ENCODE peak calls at places on chromosomes 2 and 18, in nine cellular contexts. One of them, this sample, is unnamed.

GRCh38 chr2:196176142-196176738 is 4.9 kb upstream of the STK17B start:
- DNase-seq in DND-41: peak; percentile 96
- DNase-seq in M059J: no peak
- DNase-seq in Calu3: no peak
- DNase-seq in EL: no peak
- DNase-seq in activated CD8-positive, alpha-beta memory T cell treated with anti-CD3 and anti-CD28 coated beads for 24 hours: peak; percentile 86
- DNase-seq in ecto neural progenitor cell: no peak
- DNase-seq in H7: no peak
- DNase-seq in T follicular helper cell: peak; percentile 84
- DNase-seq in this sample: peak; percentile 98

GRCh38 chr2:113848758-113849460 is 41.0 kb upstream of the ACTR3 start:
- DNase-seq in DND-41: no peak
- DNase-seq in M059J: peak; percentile 63
- DNase-seq in Calu3: no peak
- DNase-seq in EL: peak; percentile 25
- DNase-seq in activated CD8-positive, alpha-beta memory T cell treated with anti-CD3 and anti-CD28 coated beads for 24 hours: no peak
- DNase-seq in ecto neural progenitor cell: no peak
- DNase-seq in H7: no peak
- DNase-seq in T follicular helper cell: no peak
- DNase-seq in this sample: no peak

GRCh38 chr2:203340791-203341487 is 12.7 kb downstream of the ABI2 start:
- DNase-seq in DND-41: no peak
- DNase-seq in M059J: peak; percentile 97
- DNase-seq in Calu3: peak; percentile 32
- DNase-seq in EL: peak; percentile 89
- DNase-seq in activated CD8-positive, alpha-beta memory T cell treated with anti-CD3 and anti-CD28 coated beads for 24 hours: no peak
- DNase-seq in ecto neural progenitor cell: no peak
- DNase-seq in H7: peak; percentile 26
- DNase-seq in T follicular helper cell: no peak
- DNase-seq in this sample: no peak

GRCh38 chr2:29394311-29394710 is 279.1 kb downstream of the CLIP4 start:
- DNase-seq in DND-41: no peak
- DNase-seq in M059J: no peak
- DNase-seq in Calu3: no peak
- DNase-seq in EL: no peak
- DNase-seq in activated CD8-positive, alpha-beta memory T cell treated with anti-CD3 and anti-CD28 coated beads for 24 hours: no peak
- DNase-seq in ecto neural progenitor cell: no peak
- DNase-seq in H7: peak; percentile 21
- DNase-seq in T follicular helper cell: no peak
- DNase-seq in this sample: no peak

GRCh38 chr2:18745431-18746272 is 156.3 kb upstream of the NT5C1B start:
- DNase-seq in DND-41: no peak
- DNase-seq in M059J: no peak
- DNase-seq in Calu3: no peak
- DNase-seq in EL: no peak
- DNase-seq in activated CD8-positive, alpha-beta memory T cell treated with anti-CD3 and anti-CD28 coated beads for 24 hours: no peak
- DNase-seq in ecto neural progenitor cell: no peak
- DNase-seq in H7: no peak
- DNase-seq in T follicular helper cell: no peak
- DNase-seq in this sample: no peak

GRCh38 chr18:77068321-77068841 is 64.2 kb downstream of the MBP start:
- DNase-seq in DND-41: no peak
- DNase-seq in M059J: peak; percentile 65
- DNase-seq in Calu3: no peak
- DNase-seq in EL: peak; percentile 59
- DNase-seq in activated CD8-positive, alpha-beta memory T cell treated with anti-CD3 and anti-CD28 coated beads for 24 hours: no peak
- DNase-seq in ecto neural progenitor cell: no peak
- DNase-seq in H7: no peak
- DNase-seq in T follicular helper cell: peak; percentile 37
- DNase-seq in this sample: no peak

GRCh38 chr2:54353216-54353615 is 97.2 kb upstream of the TSPYL6 start:
- DNase-seq in DND-41: no peak
- DNase-seq in M059J: no peak
- DNase-seq in Calu3: no peak
- DNase-seq in EL: no peak
- DNase-seq in activated CD8-positive, alpha-beta memory T cell treated with anti-CD3 and anti-CD28 coated beads for 24 hours: no peak
- DNase-seq in ecto neural progenitor cell: no peak
- DNase-seq in H7: no peak
- DNase-seq in T follicular helper cell: no peak
- DNase-seq in this sample: no peak

GRCh38 chr2:218021536-218022071 is 18.8 kb upstream of the TNS1 start:
- DNase-seq in DND-41: no peak
- DNase-seq in M059J: no peak
- DNase-seq in Calu3: no peak
- DNase-seq in EL: no peak
- DNase-seq in activated CD8-positive, alpha-beta memory T cell treated with anti-CD3 and anti-CD28 coated beads for 24 hours: no peak
- DNase-seq in ecto neural progenitor cell: no peak
- DNase-seq in H7: peak; percentile 44
- DNase-seq in T follicular helper cell: no peak
- DNase-seq in this sample: no peak

GRCh38 chr2:227503433-227504406 is 31.8 kb downstream of the AGFG1 start:
- DNase-seq in DND-41: no peak
- DNase-seq in M059J: peak; percentile 95
- DNase-seq in Calu3: peak; percentile 69
- DNase-seq in EL: peak; percentile 88
- DNase-seq in activated CD8-positive, alpha-beta memory T cell treated with anti-CD3 and anti-CD28 coated beads for 24 hours: no peak
- DNase-seq in ecto neural progenitor cell: no peak
- DNase-seq in H7: no peak
- DNase-seq in T follicular helper cell: no peak
- DNase-seq in this sample: no peak

GRCh38 chr2:212109792-212110680 is 428.6 kb downstream of the ERBB4 start:
- DNase-seq in DND-41: no peak
- DNase-seq in M059J: no peak
- DNase-seq in Calu3: no peak
- DNase-seq in EL: no peak
- DNase-seq in activated CD8-positive, alpha-beta memory T cell treated with anti-CD3 and anti-CD28 coated beads for 24 hours: no peak
- DNase-seq in ecto neural progenitor cell: no peak
- DNase-seq in H7: no peak
- DNase-seq in T follicular helper cell: no peak
- DNase-seq in this sample: no peak

GRCh38 chr2:190990132-190990531 is 23.8 kb downstream of the STAT1 start:
- DNase-seq in DND-41: no peak
- DNase-seq in M059J: no peak
- DNase-seq in Calu3: no peak
- DNase-seq in EL: no peak
- DNase-seq in activated CD8-positive, alpha-beta memory T cell treated with anti-CD3 and anti-CD28 coated beads for 24 hours: no peak
- DNase-seq in ecto neural progenitor cell: no peak
- DNase-seq in H7: no peak
- DNase-seq in T follicular helper cell: no peak
- DNase-seq in this sample: no peak

GRCh38 chr2:64952896-64953482 is 36.2 kb upstream of the SLC1A4 start:
- DNase-seq in DND-41: no peak
- DNase-seq in M059J: peak; percentile 86
- DNase-seq in Calu3: no peak
- DNase-seq in EL: peak; percentile 76
- DNase-seq in activated CD8-positive, alpha-beta memory T cell treated with anti-CD3 and anti-CD28 coated beads for 24 hours: no peak
- DNase-seq in ecto neural progenitor cell: no peak
- DNase-seq in H7: no peak
- DNase-seq in T follicular helper cell: no peak
- DNase-seq in this sample: no peak

GRCh38 chr2:74551942-74552913 is 1.5 kb downstream of the LOXL3 start:
- DNase-seq in DND-41: no peak
- DNase-seq in M059J: no peak
- DNase-seq in Calu3: no peak
- DNase-seq in EL: peak; percentile 45
- DNase-seq in activated CD8-positive, alpha-beta memory T cell treated with anti-CD3 and anti-CD28 coated beads for 24 hours: no peak
- DNase-seq in ecto neural progenitor cell: peak; percentile 47
- DNase-seq in H7: no peak
- DNase-seq in T follicular helper cell: no peak
- DNase-seq in this sample: no peak

GRCh38 chr2:142868281-142868762 is 9.1 kb upstream of the KYNU start:
- DNase-seq in DND-41: no peak
- DNase-seq in M059J: peak; percentile 76
- DNase-seq in Calu3: peak; percentile 86
- DNase-seq in EL: no peak
- DNase-seq in activated CD8-positive, alpha-beta memory T cell treated with anti-CD3 and anti-CD28 coated beads for 24 hours: no peak
- DNase-seq in ecto neural progenitor cell: no peak
- DNase-seq in H7: no peak
- DNase-seq in T follicular helper cell: no peak
- DNase-seq in this sample: no peak

GRCh38 chr2:159076233-159076632 is 107.8 kb downstream of the TANC1 start:
- DNase-seq in DND-41: no peak
- DNase-seq in M059J: peak; percentile 80
- DNase-seq in Calu3: no peak
- DNase-seq in EL: peak; percentile 77
- DNase-seq in activated CD8-positive, alpha-beta memory T cell treated with anti-CD3 and anti-CD28 coated beads for 24 hours: no peak
- DNase-seq in ecto neural progenitor cell: no peak
- DNase-seq in H7: no peak
- DNase-seq in T follicular helper cell: no peak
- DNase-seq in this sample: no peak

GRCh38 chr18:11859903-11860407 is 8.7 kb downstream of the CHMP1B start:
- DNase-seq in DND-41: no peak
- DNase-seq in M059J: peak; percentile 96
- DNase-seq in Calu3: peak; percentile 73
- DNase-seq in EL: peak; percentile 87
- DNase-seq in activated CD8-positive, alpha-beta memory T cell treated with anti-CD3 and anti-CD28 coated beads for 24 hours: no peak
- DNase-seq in ecto neural progenitor cell: no peak
- DNase-seq in H7: no peak
- DNase-seq in T follicular helper cell: no peak
- DNase-seq in this sample: no peak

GRCh38 chr2:237491515-237492118 is 4.6 kb downstream of the MLPH start:
- DNase-seq in DND-41: no peak
- DNase-seq in M059J: no peak
- DNase-seq in Calu3: no peak
- DNase-seq in EL: no peak
- DNase-seq in activated CD8-positive, alpha-beta memory T cell treated with anti-CD3 and anti-CD28 coated beads for 24 hours: no peak
- DNase-seq in ecto neural progenitor cell: no peak
- DNase-seq in H7: no peak
- DNase-seq in T follicular helper cell: no peak
- DNase-seq in this sample: no peak

GRCh38 chr2:215799194-215799593 is 214.2 kb downstream of the MREG start:
- DNase-seq in DND-41: no peak
- DNase-seq in M059J: peak; percentile 29
- DNase-seq in Calu3: no peak
- DNase-seq in EL: no peak
- DNase-seq in activated CD8-positive, alpha-beta memory T cell treated with anti-CD3 and anti-CD28 coated beads for 24 hours: no peak
- DNase-seq in ecto neural progenitor cell: no peak
- DNase-seq in H7: no peak
- DNase-seq in T follicular helper cell: no peak
- DNase-seq in this sample: no peak

GRCh38 chr18:80112623-80113248 is 3.7 kb downstream of the ADNP2 start:
- DNase-seq in DND-41: no peak
- DNase-seq in M059J: peak; percentile 9
- DNase-seq in Calu3: no peak
- DNase-seq in EL: no peak
- DNase-seq in activated CD8-positive, alpha-beta memory T cell treated with anti-CD3 and anti-CD28 coated beads for 24 hours: no peak
- DNase-seq in ecto neural progenitor cell: no peak
- DNase-seq in H7: no peak
- DNase-seq in T follicular helper cell: no peak
- DNase-seq in this sample: no peak

GRCh38 chr18:60322591-60322990 is 50.0 kb downstream of the MC4R start:
- DNase-seq in DND-41: no peak
- DNase-seq in M059J: no peak
- DNase-seq in Calu3: no peak
- DNase-seq in EL: no peak
- DNase-seq in activated CD8-positive, alpha-beta memory T cell treated with anti-CD3 and anti-CD28 coated beads for 24 hours: no peak
- DNase-seq in ecto neural progenitor cell: no peak
- DNase-seq in H7: no peak
- DNase-seq in T follicular helper cell: no peak
- DNase-seq in this sample: no peak

GRCh38 chr2:188765522-188765921 is 208.7 kb upstream of the COL3A1 start:
- DNase-seq in DND-41: no peak
- DNase-seq in M059J: peak; percentile 69
- DNase-seq in Calu3: peak; percentile 40
- DNase-seq in EL: peak; percentile 60
- DNase-seq in activated CD8-positive, alpha-beta memory T cell treated with anti-CD3 and anti-CD28 coated beads for 24 hours: no peak
- DNase-seq in ecto neural progenitor cell: no peak
- DNase-seq in H7: peak; percentile 7
- DNase-seq in T follicular helper cell: no peak
- DNase-seq in this sample: peak; percentile 6

GRCh38 chr2:176545627-176546026 is 276.4 kb downstream of the MTX2 start:
- DNase-seq in DND-41: no peak
- DNase-seq in M059J: peak; percentile 9
- DNase-seq in Calu3: no peak
- DNase-seq in EL: peak; percentile 19
- DNase-seq in activated CD8-positive, alpha-beta memory T cell treated with anti-CD3 and anti-CD28 coated beads for 24 hours: no peak
- DNase-seq in ecto neural progenitor cell: no peak
- DNase-seq in H7: no peak
- DNase-seq in T follicular helper cell: no peak
- DNase-seq in this sample: no peak

GRCh38 chr2:209636066-209636465 is 135.6 kb upstream of the UNC80 start:
- DNase-seq in DND-41: no peak
- DNase-seq in M059J: no peak
- DNase-seq in Calu3: no peak
- DNase-seq in EL: no peak
- DNase-seq in activated CD8-positive, alpha-beta memory T cell treated with anti-CD3 and anti-CD28 coated beads for 24 hours: no peak
- DNase-seq in ecto neural progenitor cell: no peak
- DNase-seq in H7: no peak
- DNase-seq in T follicular helper cell: no peak
- DNase-seq in this sample: no peak

GRCh38 chr2:36951574-36951973 is 14.8 kb downstream of the STRN start:
- DNase-seq in DND-41: no peak
- DNase-seq in M059J: peak; percentile 60
- DNase-seq in Calu3: peak; percentile 27
- DNase-seq in EL: peak; percentile 55
- DNase-seq in activated CD8-positive, alpha-beta memory T cell treated with anti-CD3 and anti-CD28 coated beads for 24 hours: no peak
- DNase-seq in ecto neural progenitor cell: no peak
- DNase-seq in H7: no peak
- DNase-seq in T follicular helper cell: no peak
- DNase-seq in this sample: no peak

GRCh38 chr2:172083725-172084483 is 1.4 kb upstream of the DLX1 start:
- DNase-seq in DND-41: peak; percentile 23
- DNase-seq in M059J: peak; percentile 67
- DNase-seq in Calu3: no peak
- DNase-seq in EL: no peak
- DNase-seq in activated CD8-positive, alpha-beta memory T cell treated with anti-CD3 and anti-CD28 coated beads for 24 hours: no peak
- DNase-seq in ecto neural progenitor cell: no peak
- DNase-seq in H7: peak; percentile 22
- DNase-seq in T follicular helper cell: no peak
- DNase-seq in this sample: no peak

GRCh38 chr2:38465789-38466127 is 88.7 kb upstream of the ATL2 start:
- DNase-seq in DND-41: peak; percentile 9
- DNase-seq in M059J: peak; percentile 40
- DNase-seq in Calu3: peak; percentile 63
- DNase-seq in EL: peak; percentile 20
- DNase-seq in activated CD8-positive, alpha-beta memory T cell treated with anti-CD3 and anti-CD28 coated beads for 24 hours: no peak
- DNase-seq in ecto neural progenitor cell: no peak
- DNase-seq in H7: peak; percentile 85
- DNase-seq in T follicular helper cell: no peak
- DNase-seq in this sample: no peak

GRCh38 chr18:56662902-56663301 is 11.7 kb downstream of the WDR7 start:
- DNase-seq in DND-41: no peak
- DNase-seq in M059J: no peak
- DNase-seq in Calu3: no peak
- DNase-seq in EL: no peak
- DNase-seq in activated CD8-positive, alpha-beta memory T cell treated with anti-CD3 and anti-CD28 coated beads for 24 hours: no peak
- DNase-seq in ecto neural progenitor cell: no peak
- DNase-seq in H7: no peak
- DNase-seq in T follicular helper cell: no peak
- DNase-seq in this sample: no peak

GRCh38 chr2:207239222-207239674 is 73.5 kb upstream of the KLF7 start:
- DNase-seq in DND-41: no peak
- DNase-seq in M059J: peak; percentile 99
- DNase-seq in Calu3: no peak
- DNase-seq in EL: peak; percentile 100
- DNase-seq in activated CD8-positive, alpha-beta memory T cell treated with anti-CD3 and anti-CD28 coated beads for 24 hours: no peak
- DNase-seq in ecto neural progenitor cell: no peak
- DNase-seq in H7: no peak
- DNase-seq in T follicular helper cell: no peak
- DNase-seq in this sample: no peak

GRCh38 chr2:63665806-63666205 is 77.0 kb downstream of the MDH1 start:
- DNase-seq in DND-41: no peak
- DNase-seq in M059J: peak; percentile 49
- DNase-seq in Calu3: no peak
- DNase-seq in EL: peak; percentile 74
- DNase-seq in activated CD8-positive, alpha-beta memory T cell treated with anti-CD3 and anti-CD28 coated beads for 24 hours: no peak
- DNase-seq in ecto neural progenitor cell: no peak
- DNase-seq in H7: no peak
- DNase-seq in T follicular helper cell: no peak
- DNase-seq in this sample: no peak

GRCh38 chr2:181174880-181175590 is 194.6 kb downstream of the UBE2E3 start:
- DNase-seq in DND-41: no peak
- DNase-seq in M059J: peak; percentile 44
- DNase-seq in Calu3: no peak
- DNase-seq in EL: no peak
- DNase-seq in activated CD8-positive, alpha-beta memory T cell treated with anti-CD3 and anti-CD28 coated beads for 24 hours: no peak
- DNase-seq in ecto neural progenitor cell: no peak
- DNase-seq in H7: no peak
- DNase-seq in T follicular helper cell: no peak
- DNase-seq in this sample: no peak

GRCh38 chr2:174337337-174338154 is 2.8 kb downstream of the SP9 start:
- DNase-seq in DND-41: peak; percentile 50
- DNase-seq in M059J: peak; percentile 5
- DNase-seq in Calu3: no peak
- DNase-seq in EL: peak; percentile 43
- DNase-seq in activated CD8-positive, alpha-beta memory T cell treated with anti-CD3 and anti-CD28 coated beads for 24 hours: peak; percentile 71
- DNase-seq in ecto neural progenitor cell: peak; percentile 81
- DNase-seq in H7: peak; percentile 82
- DNase-seq in T follicular helper cell: no peak
- DNase-seq in this sample: peak; percentile 18

This sample was measured in Jurkat, Clone E6-1.